ENCODE peak calls at places on chromosome 3, in seven cellular contexts. Y is fibroblast of lung; H is PC-9; A is ovary; Z is Peyer's patch; U is CD4-positive, alpha-beta memory T cell; M is AG04450. J is an unnamed sample.

GRCh38 chr3:57974796-57975388 is 33.3 kb upstream of the FLNB start:
- DNase-seq in Y (peak), U (no peak), M (peak), A (no peak), H (peak), Z (no peak), J (no peak)

GRCh38 chr3:57518276-57518914 is 25.7 kb downstream of the DNAH12 start:
- DNase-seq in Y (peak), Z (no peak), U (no peak), H (peak), A (no peak), M (no peak), J (no peak)

GRCh38 chr3:180116203-180116602 is 79.5 kb upstream of the PEX5L start:
- DNase-seq in A (no peak), U (no peak), M (no peak), Y (no peak), Z (no peak), H (no peak), J (no peak)

GRCh38 chr3:152199069-152199838 is 69.5 kb upstream of the MBNL1 start:
- DNase-seq in Y (no peak), M (no peak), Z (no peak), H (no peak), A (no peak), U (peak), J (no peak)

GRCh38 chr3:67460841-67461240 is 193.6 kb downstream of the SUCLG2 start:
- DNase-seq in A (no peak), U (no peak), Z (no peak), H (no peak), M (no peak), Y (peak), J (no peak)

GRCh38 chr3:144384241-144384979 is 412.8 kb downstream of the DIPK2A start:
- DNase-seq in U (no peak), A (no peak), M (no peak), Z (no peak), H (no peak), Y (no peak), J (no peak)

GRCh38 chr3:125148836-125149235 is 63.7 kb downstream of the SLC12A8 start:
- DNase-seq in M (no peak), Y (peak), A (no peak), U (no peak), Z (no peak), H (peak), J (no peak)

GRCh38 chr3:127363171-127363570 is 75.3 kb upstream of the PRR20G start:
- DNase-seq in A (no peak), U (no peak), Z (no peak), M (no peak), H (no peak), Y (no peak), J (no peak)

GRCh38 chr3:20406621-20407020 is 220.6 kb upstream of the SGO1 start:
- DNase-seq in Y (peak), Z (no peak), H (no peak), A (no peak), U (no peak), M (no peak), J (no peak)

GRCh38 chr3:194836676-194837075 is 151.0 kb downstream of the FAM43A start:
- DNase-seq in Z (no peak), A (no peak), M (no peak), U (no peak), H (no peak), Y (no peak), J (no peak)

GRCh38 chr3:152305075-152305474 is 36.3 kb downstream of the MBNL1 start:
- DNase-seq in Z (no peak), U (no peak), H (no peak), Y (no peak), M (no peak), A (no peak), J (no peak)

GRCh38 chr3:136263251-136263650 is 13.1 kb downstream of the PCCB start:
- DNase-seq in M (no peak), A (no peak), Z (no peak), H (no peak), U (no peak), Y (no peak), J (no peak)

GRCh38 chr3:136266468-136266867 is 16.3 kb downstream of the PCCB start:
- DNase-seq in Y (peak), H (no peak), M (peak), A (no peak), Z (no peak), U (no peak), J (no peak)

GRCh38 chr3:136258199-136258598 is 8.1 kb downstream of the PCCB start:
- DNase-seq in H (no peak), A (no peak), Z (no peak), Y (no peak), M (no peak), U (no peak), J (no peak)

GRCh38 chr3:136261826-136262225 is 11.7 kb downstream of the PCCB start:
- DNase-seq in Z (no peak), U (no peak), M (no peak), H (no peak), A (no peak), Y (no peak), J (no peak)

GRCh38 chr3:136262559-136262958 is 12.4 kb downstream of the PCCB start:
- DNase-seq in U (no peak), Z (no peak), H (no peak), Y (no peak), M (no peak), A (no peak), J (no peak)
- H3K27ac ChIP-seq in U (no peak), Z (no peak), H (no peak), Y (no peak), M (no peak), A (peak), J (no peak)

GRCh38 chr3:131704084-131704483 is 201.3 kb upstream of the MRPL3 start:
- DNase-seq in M (no peak), A (no peak), Z (no peak), Y (peak), H (no peak), U (no peak), J (no peak)

GRCh38 chr3:131705558-131706051 is 202.8 kb upstream of the MRPL3 start:
- DNase-seq in M (no peak), A (no peak), Y (peak), Z (no peak), H (peak), U (no peak), J (no peak)

GRCh38 chr3:131711114-131711786 is 208.5 kb upstream of the MRPL3 start:
- DNase-seq in M (no peak), A (no peak), Y (no peak), Z (no peak), H (no peak), U (no peak), J (no peak)

GRCh38 chr3:131705099-131705498 is 202.3 kb upstream of the MRPL3 start:
- DNase-seq in H (no peak), Z (no peak), A (no peak), M (no peak), Y (no peak), U (no peak), J (no peak)

DNA sequence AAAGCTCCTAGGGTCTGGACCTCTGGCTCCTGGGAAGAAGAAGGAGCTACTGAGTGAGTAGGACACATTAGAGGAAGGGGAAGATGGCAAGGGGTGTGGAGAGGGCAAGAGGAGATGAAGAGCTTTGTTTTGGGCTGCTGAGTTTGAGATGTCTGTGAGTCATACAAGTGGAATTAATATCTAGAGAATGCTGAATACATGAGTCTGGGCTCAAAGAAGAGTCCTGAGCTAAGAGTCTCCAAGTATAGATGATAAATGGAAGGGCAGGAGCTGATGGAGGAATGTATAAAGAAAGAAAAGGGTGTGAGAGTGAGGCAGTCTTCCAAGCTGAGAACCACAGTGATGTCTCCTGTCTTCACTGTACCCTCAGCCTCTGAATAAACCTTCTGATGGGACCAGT is 205.4 kb upstream of the MRPL3 start:
- DNase-seq in A (no peak), M (no peak), Y (peak), U (no peak), Z (no peak), H (no peak), J (no peak)
- H3K27ac ChIP-seq in A (no peak), M (no peak), Y (no peak), U (no peak), Z (no peak), H (no peak), J (no peak)

DNA sequence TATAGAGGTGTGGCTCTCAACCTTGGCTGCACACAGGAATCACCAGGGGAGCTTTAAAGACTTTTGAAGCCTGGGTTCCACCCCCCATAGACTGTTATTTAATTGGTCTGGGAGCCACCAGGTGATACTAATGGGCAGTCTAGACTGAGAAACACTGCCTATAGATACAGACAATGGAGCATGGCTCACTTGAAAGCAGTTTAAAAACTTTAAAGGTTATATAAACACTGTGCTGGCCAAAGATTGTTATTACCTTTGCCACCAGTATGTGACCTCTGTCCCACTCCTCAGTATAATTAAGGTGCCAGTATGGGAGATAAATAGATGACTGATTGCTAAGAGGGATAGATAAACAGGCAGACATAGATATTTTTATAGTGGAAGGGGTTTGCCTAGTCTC is 3.8 kb downstream of the GOLIM4 start:
- DNase-seq in Z (no peak), U (no peak), A (no peak), Y (no peak), H (no peak), M (no peak), J (no peak)
- H3K27ac ChIP-seq in Z (peak), U (no peak), A (no peak), Y (no peak), H (no peak), M (no peak), J (no peak)

DNA sequence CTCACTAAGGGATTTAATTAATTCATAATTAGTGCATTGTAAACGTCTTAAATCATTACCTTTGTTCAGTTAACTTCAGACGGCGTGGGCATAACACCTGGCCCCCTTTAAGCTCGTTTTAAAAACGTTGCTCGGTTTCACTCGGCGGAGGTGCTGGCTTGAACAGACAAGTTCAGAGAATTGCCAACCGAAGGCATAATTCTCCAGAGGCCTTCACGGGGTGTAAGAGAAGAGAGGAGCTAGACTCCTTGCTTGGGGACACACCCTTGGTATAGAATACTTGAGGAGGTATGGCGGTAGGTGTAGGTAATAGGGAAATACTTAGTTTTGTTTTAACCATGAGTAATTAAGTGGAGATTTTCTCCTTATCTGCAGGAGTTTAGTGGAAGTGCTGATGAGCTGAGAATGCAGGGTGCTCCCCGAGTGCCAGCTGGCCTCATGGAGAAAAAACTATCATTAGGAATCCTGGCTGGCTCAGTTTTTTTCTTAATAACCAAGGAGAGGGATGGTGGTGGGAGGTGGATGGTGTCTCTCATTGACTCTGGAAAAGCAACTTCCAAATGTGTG is 947 bp downstream of the FBXL2 start:
- DNase-seq in Z (no peak), H (peak), Y (peak), U (no peak), M (no peak), A (no peak), J (no peak)
- H3K27ac ChIP-seq in Z (no peak), H (no peak), Y (no peak), U (no peak), M (no peak), A (no peak), J (no peak)

GRCh38 chr3:98985406-98985805 is 83.9 kb upstream of the DCBLD2 start:
- DNase-seq in M (no peak), A (no peak), U (no peak), Y (peak), H (no peak), Z (no peak), J (no peak)
- H3K27ac ChIP-seq in M (no peak), A (no peak), U (no peak), Y (peak), H (no peak), Z (no peak), J (no peak)

GRCh38 chr3:128445357-128445756 is 21.3 kb downstream of the DNAJB8 start:
- DNase-seq in A (no peak), Z (no peak), H (no peak), U (no peak), Y (no peak), M (no peak), J (no peak)
- H3K27ac ChIP-seq in A (no peak), Z (no peak), H (no peak), U (no peak), Y (no peak), M (no peak), J (no peak)